ENCODE peak calls at places on chromosome 11, in six cellular contexts. G is fibroblast of mammary gland, F is K562, O is HFF-Myc, M is astrocyte of the cerebellum, B is sigmoid colon. C is an unnamed sample.

GRCh38 chr11:116062526-116063171 is 558.4 kb upstream of the CADM1 start:
- DNase-seq in M (no peak), F (no peak), O (no peak), G (no peak), B (no peak), C (no peak)

GRCh38 chr11:18188796-18189195 is 16.2 kb downstream of the MRGPRX4 start:
- DNase-seq in O (no peak), F (no peak), M (no peak), G (no peak), B (no peak), C (no peak)

GRCh38 chr11:134677338-134677948 is 265.4 kb upstream of the B3GAT1 start:
- DNase-seq in G (no peak), B (peak; percentile 46), O (no peak), F (no peak), M (no peak), C (no peak)

GRCh38 chr11:100625041-100625440 is 62.0 kb upstream of the ARHGAP42 start:
- DNase-seq in G (peak; percentile 14), B (no peak), F (no peak), M (no peak), O (no peak), C (no peak)

GRCh38 chr11:31652528-31652927 is 143.0 kb downstream of the ELP4 start:
- DNase-seq in F (no peak), G (no peak), B (no peak), M (no peak), O (no peak), C (no peak)

GRCh38 chr11:18111005-18111404 is 5.1 kb upstream of the SAAL1 start:
- DNase-seq in F (no peak), O (no peak), B (no peak), G (peak; percentile 3), M (no peak), C (no peak)

GRCh38 chr11:124863137-124863825 is 2.0 kb upstream of the ROBO3 start:
- DNase-seq in B (peak; percentile 70), M (no peak), O (no peak), F (no peak), G (peak; percentile 45), C (no peak)

GRCh38 chr11:120337896-120338840 is 2.0 kb downstream of the ARHGEF12 start:
- DNase-seq in F (no peak), G (peak; percentile 49), M (no peak), O (no peak), B (no peak), C (no peak)

GRCh38 chr11:409008-409599 is 5.7 kb downstream of the SIGIRR start:
- DNase-seq in F (no peak), O (no peak), B (peak; percentile 57), M (no peak), G (no peak), C (no peak)

GRCh38 chr11:133064152-133064877 is 468.0 kb downstream of the OPCML start:
- DNase-seq in G (peak; percentile 9), M (peak; percentile 36), B (peak; percentile 76), O (no peak), F (peak; percentile 20), C (no peak)

GRCh38 chr11:12482839-12483238 is 105.5 kb downstream of the PARVA start:
- DNase-seq in M (no peak), G (no peak), B (no peak), F (no peak), O (no peak), C (no peak)

GRCh38 chr11:36775157-36775556 is 177.1 kb upstream of the RAG2 start:
- DNase-seq in B (no peak), M (no peak), G (peak; percentile 18), F (no peak), O (no peak), C (no peak)

GRCh38 chr11:114036156-114036811 is 23.2 kb upstream of the ZBTB16 start:
- DNase-seq in B (peak; percentile 95), M (peak; percentile 29), G (peak; percentile 84), F (peak; percentile 71), O (no peak), C (peak; percentile 83)

GRCh38 chr11:83042966-83043711 is 28.6 kb downstream of the RAB30 start:
- DNase-seq in O (no peak), F (no peak), B (no peak), G (peak; percentile 38), M (no peak), C (no peak)

GRCh38 chr11:66325140-66325754 is 8.4 kb upstream of the CD248 start:
- DNase-seq in G (no peak), B (no peak), M (no peak), O (no peak), F (no peak), C (no peak)

GRCh38 chr11:46490576-46491100 is 99.1 kb upstream of the CHRM4 start:
- DNase-seq in M (no peak), F (no peak), O (no peak), G (peak; percentile 61), B (no peak), C (no peak)

GRCh38 chr11:119661226-119661625 is 67.8 kb downstream of the NECTIN1 start:
- DNase-seq in G (no peak), B (no peak), O (no peak), F (no peak), M (no peak), C (no peak)

GRCh38 chr11:8068605-8069221 is 12.3 kb upstream of the TUB start:
- DNase-seq in O (no peak), F (peak; percentile 22), B (peak; percentile 85), M (peak; percentile 95), G (peak; percentile 91), C (peak; percentile 76)

GRCh38 chr11:45995342-45995734 is 72.9 kb downstream of the LARGE2 start:
- DNase-seq in G (no peak), B (no peak), M (no peak), F (peak; percentile 62), O (no peak), C (no peak)

GRCh38 chr11:68270334-68271022 is 1.3 kb downstream of the C11orf24 start:
- DNase-seq in F (no peak), O (no peak), M (no peak), B (no peak), G (no peak), C (no peak)

GRCh38 chr11:68271781-68272608 is at the start of gene C11orf24:
- DNase-seq in B (peak; percentile 98), M (peak; percentile 74), G (peak; percentile 82), O (peak; percentile 56), F (peak; percentile 99), C (peak; percentile 94)

GRCh38 chr11:68275721-68276488 is 4.1 kb upstream of the C11orf24 start:
- DNase-seq in F (no peak), B (no peak), G (no peak), O (no peak), M (no peak), C (no peak)

GRCh38 chr11:68271023-68271780 is 571 bp downstream of the C11orf24 start:
- DNase-seq in G (peak; percentile 74), F (peak; percentile 85), O (peak; percentile 51), B (peak; percentile 79), M (peak; percentile 57), C (peak; percentile 47)

GRCh38 chr11:68273056-68273738 is 1.4 kb upstream of the C11orf24 start:
- DNase-seq in G (no peak), B (no peak), O (no peak), F (no peak), M (no peak), C (no peak)
- H3K4me3 ChIP-seq in G (no peak overlapping the region), B (no peak overlapping the region), O (peak overlapping the region; percentile 88), F (peak overlapping the region; percentile 90), M (peak overlapping the region; percentile 91), C (no peak overlapping the region)

GRCh38 chr11:86537541-86538222 is 134.7 kb downstream of the ME3 start:
- DNase-seq in O (no peak), G (peak; percentile 28), B (no peak), F (no peak), M (no peak), C (no peak)
- TF ChIP-seq CTCF in O (peak; percentile 32), G (peak; percentile 19), B (no peak), F (peak; percentile 14), M (peak; percentile 25), C (no peak)

DNA sequence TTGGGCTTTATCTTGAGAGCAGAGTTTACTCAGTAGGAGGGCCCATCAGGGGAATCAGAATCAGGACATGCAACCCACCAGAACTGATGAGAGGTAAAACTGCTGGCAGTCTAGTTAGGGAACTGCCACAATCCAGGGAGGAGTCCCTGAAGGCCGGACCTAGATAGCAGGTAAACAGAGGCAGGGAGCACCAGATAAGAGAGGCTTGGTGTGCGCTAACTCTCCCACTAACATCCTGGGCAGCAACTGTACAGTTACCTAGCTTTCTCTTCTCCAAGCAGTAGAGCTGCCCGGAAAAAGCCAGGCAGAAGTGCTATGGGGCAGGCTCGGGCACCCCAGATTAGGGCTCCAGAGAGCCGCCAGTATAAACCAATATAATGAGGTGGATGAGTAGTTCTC is 865 bp upstream of the AMOTL1 start:
- DNase-seq in O (no peak), M (no peak), B (no peak), G (no peak), F (no peak), C (no peak)
- H3K4me3 ChIP-seq in O (peak overlapping the region; percentile 92), M (no peak overlapping the region), B (peak overlapping the region; percentile 89), G (no peak overlapping the region), F (peak overlapping the region; percentile 59), C (peak overlapping the region; percentile 91)

DNA sequence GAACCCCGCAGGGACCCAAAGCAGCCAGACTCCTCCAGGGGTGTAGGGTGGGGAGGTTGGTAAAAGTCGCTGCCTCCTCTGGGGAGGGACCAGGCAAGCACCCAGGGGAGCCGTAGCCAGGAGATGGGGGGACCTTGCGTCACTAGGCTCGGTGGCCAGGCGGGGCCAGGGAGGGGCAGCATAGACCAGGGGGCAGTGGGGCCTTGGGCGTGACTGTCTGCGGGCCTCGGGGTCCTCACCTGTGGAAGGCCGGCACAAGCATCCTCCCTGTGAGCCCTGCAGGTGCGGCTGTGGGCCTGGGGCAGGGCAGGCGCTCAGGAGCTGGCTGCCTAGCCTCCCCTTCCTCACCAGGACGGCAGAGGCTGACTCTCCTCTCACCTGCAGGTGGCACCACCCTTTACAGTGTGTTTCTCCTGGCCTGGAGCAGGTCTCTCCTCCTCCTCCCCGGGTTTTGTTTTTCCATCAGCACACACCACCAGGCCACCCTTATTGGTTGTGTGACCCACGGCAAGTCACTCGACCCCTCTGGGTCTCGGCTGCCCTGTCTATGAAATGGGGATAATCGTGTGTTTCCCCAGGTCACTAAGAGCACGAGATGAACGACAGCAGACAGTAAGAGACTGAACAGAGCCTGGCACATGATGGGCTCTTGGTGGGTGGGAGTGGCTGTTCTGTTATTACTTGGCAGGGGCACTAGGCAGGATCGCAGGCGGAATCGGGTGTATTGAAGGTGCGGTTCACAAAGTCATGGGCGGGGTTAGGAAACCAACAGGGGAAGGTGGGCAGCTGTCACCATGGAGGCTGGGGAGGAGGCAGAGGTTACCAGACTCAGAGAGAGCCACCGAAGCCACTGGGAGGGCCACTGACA is 52.7 kb downstream of the FLRT1 start:
- DNase-seq in F (no peak), B (no peak), O (no peak), M (no peak), G (no peak), C (no peak)
- TF ChIP-seq CTCF in F (peak; percentile 34), B (no peak), O (peak; percentile 32), M (peak; percentile 41), G (peak; percentile 11), C (peak; percentile 22)

GRCh38 chr11:1692708-1693326 is 4.2 kb upstream of the KRTAP5-6 start:
- DNase-seq in F (no peak), O (no peak), G (no peak), B (no peak), M (no peak), C (no peak)
- H3K4me3 ChIP-seq in F (no peak overlapping the region), O (no peak overlapping the region), G (no peak overlapping the region), B (peak overlapping the region; percentile 37), M (no peak overlapping the region), C (no peak overlapping the region)